ENCODE peak calls at places on chromosomes 7 and 10, in eight cellular contexts. One of them, this sample, is unnamed. For H3K36me3, the result is how much of the 10 kb centered on the place peaks cover.

GRCh38 chr10:73908853-73909611 is 1.9 kb upstream of the PLAU start:
- DNase-seq in bronchial epithelial cell: peak
- DNase-seq in ovary: no peak
- DNase-seq in Panc1: peak
- DNase-seq in PC-9: peak
- DNase-seq in mesendoderm: peak
- DNase-seq in brain microvascular endothelial cell: peak
- DNase-seq in HCT116: no peak
- DNase-seq in this sample: no peak

GRCh38 chr10:78458983-78459638 is 425.4 kb downstream of the RPS24 start:
- DNase-seq in bronchial epithelial cell: peak
- DNase-seq in ovary: no peak
- DNase-seq in Panc1: peak
- DNase-seq in PC-9: no peak
- DNase-seq in mesendoderm: no peak
- DNase-seq in brain microvascular endothelial cell: peak
- DNase-seq in HCT116: no peak
- DNase-seq in this sample: no peak

GRCh38 chr7:67478066-67478465 is 481.4 kb downstream of the TYW1 start:
- DNase-seq in bronchial epithelial cell: no peak
- DNase-seq in ovary: no peak
- DNase-seq in Panc1: no peak
- DNase-seq in PC-9: no peak
- DNase-seq in mesendoderm: peak
- DNase-seq in brain microvascular endothelial cell: no peak
- DNase-seq in HCT116: no peak
- DNase-seq in this sample: no peak

GRCh38 chr10:124647421-124648130 is 96.6 kb downstream of the FAM53B start:
- DNase-seq in bronchial epithelial cell: peak
- DNase-seq in ovary: no peak
- DNase-seq in Panc1: no peak
- DNase-seq in PC-9: no peak
- DNase-seq in mesendoderm: peak
- DNase-seq in brain microvascular endothelial cell: peak
- DNase-seq in HCT116: peak
- DNase-seq in this sample: peak

GRCh38 chr10:44864042-44864436 is 47.1 kb upstream of the TMEM72 start:
- DNase-seq in bronchial epithelial cell: no peak
- DNase-seq in ovary: peak
- DNase-seq in Panc1: no peak
- DNase-seq in PC-9: no peak
- DNase-seq in mesendoderm: peak
- DNase-seq in brain microvascular endothelial cell: no peak
- DNase-seq in HCT116: no peak
- DNase-seq in this sample: no peak

GRCh38 chr7:156968183-156968582 is 18.7 kb downstream of the NOM1 start:
- DNase-seq in bronchial epithelial cell: no peak
- DNase-seq in ovary: no peak
- DNase-seq in Panc1: no peak
- DNase-seq in PC-9: no peak
- DNase-seq in mesendoderm: no peak
- DNase-seq in brain microvascular endothelial cell: no peak
- DNase-seq in HCT116: no peak
- DNase-seq in this sample: no peak

GRCh38 chr7:87510430-87510875 is 35.0 kb upstream of the ABCB4 start:
- DNase-seq in bronchial epithelial cell: no peak
- DNase-seq in ovary: no peak
- DNase-seq in Panc1: no peak
- DNase-seq in PC-9: no peak
- DNase-seq in mesendoderm: peak
- DNase-seq in brain microvascular endothelial cell: no peak
- DNase-seq in HCT116: no peak
- DNase-seq in this sample: no peak

GRCh38 chr7:152674860-152675760 is 831 bp downstream of the XRCC2 start:
- DNase-seq in bronchial epithelial cell: no peak
- DNase-seq in ovary: no peak
- DNase-seq in Panc1: no peak
- DNase-seq in PC-9: no peak
- DNase-seq in mesendoderm: peak
- DNase-seq in brain microvascular endothelial cell: no peak
- DNase-seq in HCT116: no peak
- DNase-seq in this sample: no peak

GRCh38 chr7:23418046-23418445 is 52.2 kb downstream of the IGF2BP3 start:
- DNase-seq in bronchial epithelial cell: peak
- DNase-seq in ovary: no peak
- DNase-seq in Panc1: no peak
- DNase-seq in PC-9: peak
- DNase-seq in mesendoderm: no peak
- DNase-seq in brain microvascular endothelial cell: no peak
- DNase-seq in HCT116: no peak
- DNase-seq in this sample: no peak

GRCh38 chr10:114779803-114780609 is 41.6 kb upstream of the FHIP2A start:
- DNase-seq in bronchial epithelial cell: peak
- DNase-seq in ovary: no peak
- DNase-seq in Panc1: peak
- DNase-seq in PC-9: no peak
- DNase-seq in mesendoderm: peak
- DNase-seq in brain microvascular endothelial cell: peak
- DNase-seq in HCT116: peak
- DNase-seq in this sample: no peak

GRCh38 chr10:92045641-92046106 is 122.1 kb downstream of the BTAF1 start:
- DNase-seq in bronchial epithelial cell: no peak
- DNase-seq in ovary: no peak
- DNase-seq in Panc1: no peak
- DNase-seq in PC-9: no peak
- DNase-seq in mesendoderm: peak
- DNase-seq in brain microvascular endothelial cell: no peak
- DNase-seq in HCT116: no peak
- DNase-seq in this sample: peak

GRCh38 chr7:45033931-45034290 is 33.9 kb downstream of the CCM2 start:
- DNase-seq in bronchial epithelial cell: peak
- DNase-seq in ovary: no peak
- DNase-seq in Panc1: no peak
- DNase-seq in PC-9: no peak
- DNase-seq in mesendoderm: peak
- DNase-seq in brain microvascular endothelial cell: no peak
- DNase-seq in HCT116: no peak
- DNase-seq in this sample: peak
- H3K36me3 ChIP-seq in bronchial epithelial cell: under half
- H3K36me3 ChIP-seq in ovary: under half
- H3K36me3 ChIP-seq in Panc1: under half
- H3K36me3 ChIP-seq in PC-9: under half
- H3K36me3 ChIP-seq in mesendoderm: under half
- H3K36me3 ChIP-seq in brain microvascular endothelial cell: under half
- H3K36me3 ChIP-seq in HCT116: under half
- H3K36me3 ChIP-seq in this sample: under half

DNA sequence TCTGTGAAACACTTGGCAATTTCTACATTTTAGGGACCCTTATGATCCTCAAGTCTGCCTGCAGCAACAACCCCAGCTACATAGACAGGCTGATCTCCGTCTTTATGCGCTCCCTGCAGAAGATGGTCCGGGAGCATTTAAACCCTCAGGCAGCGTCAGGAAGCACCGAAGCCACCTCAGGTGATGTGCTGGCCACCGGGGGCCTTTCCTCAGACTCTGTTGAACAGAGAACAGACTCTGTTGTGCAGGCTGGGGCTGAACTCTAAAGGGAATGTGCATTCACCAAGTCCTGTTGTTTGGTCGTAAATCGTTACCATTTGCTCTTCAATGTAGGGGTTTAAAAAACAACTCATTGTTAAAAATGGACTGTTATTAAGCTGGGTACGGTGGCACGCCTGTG is 86.3 kb downstream of the TRRAP start:
- DNase-seq in bronchial epithelial cell: no peak
- DNase-seq in ovary: no peak
- DNase-seq in Panc1: no peak
- DNase-seq in PC-9: no peak
- DNase-seq in mesendoderm: no peak
- DNase-seq in brain microvascular endothelial cell: no peak
- DNase-seq in HCT116: no peak
- DNase-seq in this sample: no peak
- H3K36me3 ChIP-seq in bronchial epithelial cell: under half
- H3K36me3 ChIP-seq in ovary: under half
- H3K36me3 ChIP-seq in Panc1: under half
- H3K36me3 ChIP-seq in PC-9: under half
- H3K36me3 ChIP-seq in mesendoderm: under half
- H3K36me3 ChIP-seq in brain microvascular endothelial cell: half or more
- H3K36me3 ChIP-seq in HCT116: half or more
- H3K36me3 ChIP-seq in this sample: half or more

GRCh38 chr10:69384320-69384719 is 32.4 kb downstream of the TACR2 start:
- DNase-seq in bronchial epithelial cell: no peak
- DNase-seq in ovary: no peak
- DNase-seq in Panc1: no peak
- DNase-seq in PC-9: no peak
- DNase-seq in mesendoderm: no peak
- DNase-seq in brain microvascular endothelial cell: no peak
- DNase-seq in HCT116: no peak
- DNase-seq in this sample: no peak
- H3K36me3 ChIP-seq in bronchial epithelial cell: under half
- H3K36me3 ChIP-seq in ovary: under half
- H3K36me3 ChIP-seq in Panc1: under half
- H3K36me3 ChIP-seq in PC-9: under half
- H3K36me3 ChIP-seq in mesendoderm: under half
- H3K36me3 ChIP-seq in brain microvascular endothelial cell: half or more
- H3K36me3 ChIP-seq in HCT116: under half
- H3K36me3 ChIP-seq in this sample: under half

GRCh38 chr7:16086743-16087142 is 334.6 kb downstream of the CRPPA start:
- DNase-seq in bronchial epithelial cell: peak
- DNase-seq in ovary: no peak
- DNase-seq in Panc1: no peak
- DNase-seq in PC-9: no peak
- DNase-seq in mesendoderm: no peak
- DNase-seq in brain microvascular endothelial cell: no peak
- DNase-seq in HCT116: no peak
- DNase-seq in this sample: no peak

GRCh38 chr7:16080131-16080530 is 341.2 kb downstream of the CRPPA start:
- DNase-seq in bronchial epithelial cell: peak
- DNase-seq in ovary: no peak
- DNase-seq in Panc1: no peak
- DNase-seq in PC-9: no peak
- DNase-seq in mesendoderm: no peak
- DNase-seq in brain microvascular endothelial cell: no peak
- DNase-seq in HCT116: no peak
- DNase-seq in this sample: no peak

GRCh38 chr7:16084370-16084769 is 337.0 kb downstream of the CRPPA start:
- DNase-seq in bronchial epithelial cell: no peak
- DNase-seq in ovary: no peak
- DNase-seq in Panc1: no peak
- DNase-seq in PC-9: no peak
- DNase-seq in mesendoderm: no peak
- DNase-seq in brain microvascular endothelial cell: no peak
- DNase-seq in HCT116: no peak
- DNase-seq in this sample: no peak

GRCh38 chr7:16084875-16085274 is 336.5 kb downstream of the CRPPA start:
- DNase-seq in bronchial epithelial cell: no peak
- DNase-seq in ovary: no peak
- DNase-seq in Panc1: no peak
- DNase-seq in PC-9: no peak
- DNase-seq in mesendoderm: no peak
- DNase-seq in brain microvascular endothelial cell: no peak
- DNase-seq in HCT116: no peak
- DNase-seq in this sample: no peak

DNA sequence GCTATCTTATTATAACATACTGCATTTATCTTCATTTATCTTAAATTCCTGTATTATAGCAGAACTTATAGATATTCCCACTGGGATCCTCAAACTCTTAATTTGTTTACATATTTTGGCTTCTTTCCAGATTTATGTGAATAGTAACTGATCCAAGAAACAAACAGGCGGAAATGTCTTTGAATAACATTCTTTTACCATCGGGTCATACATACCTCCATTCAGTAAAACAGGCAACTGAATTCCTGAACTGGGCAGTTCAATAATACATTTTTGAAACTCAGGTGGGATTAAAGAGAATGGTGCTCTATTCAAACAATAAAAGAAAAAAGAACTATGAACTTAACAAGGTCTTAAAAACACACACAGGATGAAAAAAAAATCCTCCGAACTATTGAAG is 337.4 kb downstream of the CRPPA start:
- DNase-seq in bronchial epithelial cell: peak
- DNase-seq in ovary: no peak
- DNase-seq in Panc1: no peak
- DNase-seq in PC-9: no peak
- DNase-seq in mesendoderm: peak
- DNase-seq in brain microvascular endothelial cell: no peak
- DNase-seq in HCT116: peak
- DNase-seq in this sample: no peak
- H3K36me3 ChIP-seq in bronchial epithelial cell: under half
- H3K36me3 ChIP-seq in ovary: under half
- H3K36me3 ChIP-seq in Panc1: under half
- H3K36me3 ChIP-seq in PC-9: under half
- H3K36me3 ChIP-seq in mesendoderm: under half
- H3K36me3 ChIP-seq in brain microvascular endothelial cell: under half
- H3K36me3 ChIP-seq in HCT116: under half
- H3K36me3 ChIP-seq in this sample: under half

GRCh38 chr7:1597361-1597760 is 27.5 kb upstream of the PSMG3 start:
- DNase-seq in bronchial epithelial cell: no peak
- DNase-seq in ovary: no peak
- DNase-seq in Panc1: no peak
- DNase-seq in PC-9: no peak
- DNase-seq in mesendoderm: no peak
- DNase-seq in brain microvascular endothelial cell: no peak
- DNase-seq in HCT116: no peak
- DNase-seq in this sample: no peak
- H3K36me3 ChIP-seq in bronchial epithelial cell: under half
- H3K36me3 ChIP-seq in ovary: under half
- H3K36me3 ChIP-seq in Panc1: under half
- H3K36me3 ChIP-seq in PC-9: under half
- H3K36me3 ChIP-seq in mesendoderm: under half
- H3K36me3 ChIP-seq in brain microvascular endothelial cell: under half
- H3K36me3 ChIP-seq in HCT116: under half
- H3K36me3 ChIP-seq in this sample: under half